ENCODE peak calls at places on chromosome 1, in ten cellular contexts. Q is endothelial cell, U is uterus, Y is esophagus squamous epithelium, M is MM.1S, F is HFF-Myc, G is mammary epithelial cell, K is progenitor cell of endocrine pancreas, H is psoas muscle, Z is brain microvascular endothelial cell. W is an unnamed sample.

GRCh38 chr1:191618202-191618601 is 540.1 kb upstream of the RGS18 start:
- DNase-seq in G (no peak), Q (no peak), U (no peak), Y (no peak), H (no peak), M (no peak), F (no peak), Z (no peak), K (no peak), W (no peak)

GRCh38 chr1:209743145-209743482 is 12.7 kb upstream of the TRAF3IP3 start:
- DNase-seq in Y (no peak), K (no peak), Z (peak; percentile 74), U (peak; percentile 48), G (peak; percentile 42), Q (no peak), F (no peak), M (no peak), H (peak; percentile 66), W (peak; percentile 8)

GRCh38 chr1:215987092-215987855 is 420.2 kb downstream of the KCTD3 start:
- DNase-seq in Q (no peak), H (no peak), G (no peak), Y (no peak), U (no peak), Z (no peak), F (no peak), K (no peak), M (no peak), W (no peak)

GRCh38 chr1:43693371-43693770 is 14.0 kb upstream of the ST3GAL3 start:
- DNase-seq in U (no peak), H (no peak), Z (no peak), M (no peak), K (no peak), Q (no peak), F (no peak), G (no peak), Y (no peak), W (no peak)

GRCh38 chr1:6098303-6099215 is 52.9 kb downstream of the KCNAB2 start:
- DNase-seq in U (peak; percentile 61), F (peak; percentile 87), H (peak; percentile 50), Y (no peak), Q (no peak), K (no peak), M (no peak), G (no peak), Z (no peak), W (peak; percentile 52)

GRCh38 chr1:9996624-9997582 is at the start of gene RBP7:
- DNase-seq in K (peak; percentile 18), Y (no peak), H (peak; percentile 19), Z (no peak), Q (peak; percentile 25), M (no peak), G (no peak), U (peak; percentile 16), F (no peak), W (no peak)

GRCh38 chr1:118984086-118984989 is 3.8 kb downstream of the TBX15 start:
- DNase-seq in G (no peak), H (peak; percentile 58), Y (no peak), Q (peak; percentile 53), U (no peak), M (no peak), K (no peak), Z (peak; percentile 72), F (no peak), W (no peak)

GRCh38 chr1:223704921-223705878 is 7.1 kb upstream of the CAPN2 start:
- DNase-seq in F (no peak), G (no peak), Y (no peak), M (no peak), Q (no peak), K (no peak), Z (no peak), H (no peak), U (no peak), W (no peak)

GRCh38 chr1:155218854-155219591 is 10.5 kb downstream of the MTX1 start:
- DNase-seq in K (no peak), F (no peak), M (peak; percentile 42), Z (peak; percentile 66), Y (no peak), U (peak; percentile 46), H (no peak), Q (peak; percentile 20), G (peak; percentile 43), W (no peak)

GRCh38 chr1:44587796-44588460 is 86.4 kb downstream of the TMEM53 start:
- DNase-seq in F (no peak), M (no peak), K (no peak), H (no peak), Z (no peak), U (no peak), Q (no peak), Y (no peak), G (peak; percentile 2), W (no peak)

DNA sequence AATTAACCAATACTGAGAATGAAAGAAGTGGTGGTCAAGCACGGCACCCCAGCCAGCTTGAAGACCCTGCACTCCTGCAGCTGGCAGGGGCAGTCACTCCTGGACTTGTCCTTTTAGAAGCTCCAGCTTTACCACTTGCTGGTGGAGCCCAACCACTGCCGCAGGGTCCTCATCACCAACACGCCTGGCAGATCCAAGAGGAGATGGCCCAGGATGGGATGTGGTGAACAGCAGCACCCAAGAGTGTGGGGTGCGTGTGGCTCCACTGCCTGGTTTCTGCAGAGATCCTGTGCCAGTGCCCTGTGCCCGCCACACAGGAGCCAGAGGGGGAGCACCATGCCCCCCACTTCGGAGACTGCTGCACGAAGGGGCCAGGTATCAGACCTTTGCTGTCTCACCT is 13.5 kb downstream of the CR1L start:
- DNase-seq in K (no peak), U (no peak), Q (no peak), H (no peak), F (no peak), Y (no peak), Z (no peak), G (no peak), M (no peak), W (no peak)
- TF ChIP-seq CTCF in K (no peak), U (no peak), Q (no peak), H (no peak), F (no peak), Y (no peak), Z (no peak), G (no peak), M (no peak), W (no peak)

GRCh38 chr1:3070304-3070653 is 1.3 kb downstream of the PRDM16 start:
- DNase-seq in Y (no peak), M (no peak), U (no peak), K (no peak), Z (no peak), H (peak; percentile 10), Q (no peak), F (no peak), G (no peak), W (no peak)

GRCh38 chr1:3068400-3069361 is at the start of gene PRDM16:
- DNase-seq in U (no peak), G (peak; percentile 11), Z (peak; percentile 32), Y (no peak), F (no peak), H (peak; percentile 21), Q (peak; percentile 39), M (no peak), K (peak; percentile 46), W (peak; percentile 4)

GRCh38 chr1:3067671-3068399 is 1.2 kb upstream of the PRDM16 start:
- DNase-seq in G (no peak), K (no peak), Z (no peak), F (no peak), U (no peak), Q (no peak), H (no peak), Y (no peak), M (no peak), W (no peak)

GRCh38 chr1:3070654-3071506 is 1.9 kb downstream of the PRDM16 start:
- DNase-seq in Z (no peak), F (no peak), K (no peak), Q (peak; percentile 33), M (no peak), G (no peak), H (peak; percentile 16), U (no peak), Y (no peak), W (no peak)

DNA sequence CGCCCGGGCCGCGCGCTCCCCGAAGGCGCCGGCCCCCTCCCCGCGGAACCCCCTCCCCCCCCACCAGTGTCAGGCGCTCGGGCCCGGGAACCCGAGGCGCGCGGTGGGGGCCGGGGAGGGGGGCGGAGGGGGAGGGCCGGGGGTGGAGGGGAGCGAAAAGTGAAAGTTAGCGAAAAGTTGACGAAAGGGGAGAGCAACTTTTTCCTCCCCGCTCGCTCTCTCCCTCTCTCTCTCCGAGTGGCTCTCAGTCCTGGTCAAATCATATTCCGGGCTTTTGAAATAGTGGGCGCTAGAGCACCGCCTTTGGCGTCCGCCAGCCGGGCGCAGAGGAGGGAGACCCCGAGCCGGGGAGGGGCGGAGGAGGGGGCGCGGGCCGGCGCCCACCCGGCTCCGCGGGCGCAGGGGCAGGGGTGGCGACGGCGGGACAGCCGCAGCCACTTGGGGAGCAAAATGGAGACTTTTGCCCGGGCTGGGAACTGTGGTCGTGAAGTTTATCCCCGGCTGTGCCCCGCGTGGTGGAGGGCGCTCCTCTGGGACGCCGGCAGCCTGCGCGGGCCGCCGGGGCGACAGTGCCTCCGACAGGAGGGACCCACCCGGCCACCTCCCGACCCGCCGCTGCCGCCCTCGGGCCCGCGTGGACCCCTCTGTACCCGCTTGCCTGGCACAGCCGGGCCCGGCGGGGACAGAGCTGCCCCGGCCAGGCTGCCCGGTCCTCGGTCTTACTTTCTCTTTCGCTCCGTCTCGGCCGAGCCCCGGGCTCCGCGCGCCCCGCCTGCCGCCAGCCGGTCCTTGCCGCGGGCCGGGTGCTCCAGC is 694 bp downstream of the PRDM16 start:
- DNase-seq in K (peak; percentile 56), Y (no peak), Z (peak; percentile 50), F (no peak), G (peak; percentile 11), Q (peak; percentile 51), H (peak; percentile 17), U (peak; percentile 50), M (no peak), W (peak; percentile 27)
- TF ChIP-seq CTCF in K (peak; percentile 62), Y (no peak), Z (peak; percentile 56), F (no peak), G (no peak), Q (no peak), H (peak; percentile 27), U (peak; percentile 22), M (no peak), W (peak; percentile 49)

GRCh38 chr1:180743868-180744267 is 112.0 kb downstream of the XPR1 start:
- DNase-seq in M (no peak), Y (no peak), U (no peak), Z (no peak), H (no peak), F (no peak), K (no peak), Q (no peak), G (no peak), W (no peak)
- TF ChIP-seq CTCF in M (no peak), Y (no peak), U (no peak), Z (no peak), H (no peak), F (no peak), K (no peak), Q (no peak), G (no peak), W (no peak)

DNA sequence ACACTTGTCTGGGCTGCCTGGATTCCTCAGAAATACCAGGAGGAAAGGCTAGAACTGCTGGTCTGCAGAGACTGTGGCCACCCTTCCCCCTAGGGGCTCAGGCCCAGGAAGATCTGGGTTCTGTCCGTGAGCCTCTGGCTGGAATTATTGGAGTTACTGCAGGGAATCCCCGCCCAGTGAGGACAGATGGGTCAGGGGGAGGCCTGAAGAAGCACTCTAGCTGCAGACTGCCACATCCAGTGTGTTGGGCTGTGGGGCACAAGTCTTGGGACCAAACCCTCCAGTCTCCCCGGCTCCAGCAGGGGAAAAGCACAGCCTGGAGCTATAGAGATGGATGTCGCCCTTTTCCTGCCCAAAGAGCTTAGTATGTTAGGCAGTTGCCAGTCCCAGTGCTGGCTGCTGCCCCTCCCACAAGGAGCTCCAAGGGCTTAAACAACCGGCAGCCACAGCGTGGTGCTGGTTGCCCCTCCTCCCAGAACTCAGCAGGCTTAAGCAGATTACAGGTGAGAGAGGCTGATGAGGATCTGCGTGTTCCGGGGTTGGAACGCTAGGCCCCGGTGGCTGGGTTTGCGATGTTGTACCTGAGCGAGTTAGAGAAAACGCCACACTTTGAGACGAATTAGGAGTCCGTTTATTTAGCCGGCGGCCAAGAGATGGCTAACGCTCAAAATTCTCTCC is 255.5 kb upstream of the LRRC7 start:
- DNase-seq in G (no peak), U (no peak), K (no peak), H (no peak), M (no peak), Z (no peak), F (no peak), Y (no peak), Q (no peak), W (no peak)
- TF ChIP-seq CTCF in G (no peak), U (no peak), K (no peak), H (no peak), M (no peak), Z (no peak), F (no peak), Y (no peak), Q (no peak), W (no peak)